ENCODE peak calls at places on chromosomes 4 and X, in eight cellular contexts. P is activated CD4-positive, alpha-beta T cell treated with anti-CD3 and anti-CD28 coated beads, Interleukin-2, amount 50 U/mL, for 1 hour; G is CD8-positive, alpha-beta memory T cell; Z is germinal center; Q is upper lobe of left lung; V is Daoy; O is skeletal muscle cell; D is lower lobe of right lung. S is an unnamed sample.

GRCh38 chr4:1554876-1555265 is 129.2 kb downstream of the FAM53A start:
- DNase-seq in D (no peak), Q (no peak), G (no peak), Z (no peak), P (no peak), V (no peak), O (no peak), S (no peak)

GRCh38 chrX:119425050-119425449 is 25.9 kb downstream of the SLC25A43 start:
- DNase-seq in D (no peak), Z (no peak), Q (no peak), P (no peak), G (no peak), O (no peak), V (no peak), S (no peak)

GRCh38 chr4:124276461-124276860 is 436.1 kb downstream of the ANKRD50 start:
- DNase-seq in V (no peak), P (no peak), Q (no peak), O (no peak), G (no peak), Z (no peak), D (no peak), S (no peak)

GRCh38 chr4:81502561-81502960 is 30.9 kb upstream of the RASGEF1B start:
- DNase-seq in G (no peak), V (no peak), Q (no peak), P (no peak), Z (peak), O (no peak), D (no peak), S (no peak)

GRCh38 chr4:63620271-63620670 is 789.0 kb downstream of the TECRL start:
- DNase-seq in P (no peak), Z (no peak), D (no peak), O (no peak), V (no peak), G (no peak), Q (no peak), S (no peak)

GRCh38 chr4:156584100-156584499 is 387.5 kb downstream of the PDGFC start:
- DNase-seq in Z (no peak), D (no peak), Q (no peak), P (no peak), V (no peak), O (no peak), G (no peak), S (no peak)

GRCh38 chr4:38210396-38211114 is 250.4 kb downstream of the PTTG2 start:
- DNase-seq in V (peak), D (no peak), P (no peak), G (no peak), Q (no peak), Z (no peak), O (no peak), S (no peak)

GRCh38 chrX:26952213-26952612 is 510.9 kb downstream of the PPP4R3C start:
- DNase-seq in O (no peak), V (no peak), Q (no peak), Z (no peak), G (no peak), P (no peak), D (no peak), S (no peak)

GRCh38 chr4:144663852-144664488 is 18.0 kb downstream of the HHIP start:
- DNase-seq in D (no peak), P (no peak), O (no peak), G (no peak), V (no peak), Q (no peak), Z (no peak), S (no peak)

GRCh38 chrX:109826954-109827708 is 94.1 kb upstream of the ACSL4 start:
- DNase-seq in G (no peak), Q (no peak), D (no peak), Z (no peak), P (no peak), O (peak), V (peak), S (no peak)

GRCh38 chrX:24702362-24703184 is 8.9 kb downstream of the POLA1 start:
- DNase-seq in D (no peak), O (no peak), V (no peak), Z (no peak), P (no peak), G (no peak), Q (no peak), S (no peak)

GRCh38 chr4:146179784-146180405 is 4.4 kb downstream of the LSM6 start:
- DNase-seq in O (no peak), D (no peak), G (no peak), V (no peak), Z (no peak), P (no peak), Q (no peak), S (no peak)

GRCh38 chr4:83561381-83561780 is 25.5 kb downstream of the GPAT3 start:
- DNase-seq in Q (peak), V (peak), G (no peak), P (no peak), D (no peak), O (peak), Z (no peak), S (no peak)

GRCh38 chr4:103634236-103634635 is 85.5 kb downstream of the TACR3 start:
- DNase-seq in Z (no peak), D (no peak), V (no peak), G (no peak), P (no peak), Q (no peak), O (no peak), S (no peak)

GRCh38 chrX:69323786-69324720 is 158.8 kb upstream of the PJA1 start:
- DNase-seq in D (no peak), G (no peak), O (no peak), P (no peak), V (no peak), Q (no peak), Z (no peak), S (no peak)

GRCh38 chr4:86050516-86050915 is 309.3 kb downstream of the MAPK10 start:
- DNase-seq in D (no peak), O (no peak), P (no peak), Q (no peak), G (no peak), Z (no peak), V (no peak), S (no peak)

GRCh38 chr4:134780244-134780643 is 578.7 kb upstream of the PABPC4L start:
- DNase-seq in Z (no peak), V (no peak), D (no peak), O (no peak), Q (no peak), G (no peak), P (no peak), S (no peak)

GRCh38 chr4:140877781-140878180 is 121.6 kb upstream of the TBC1D9 start:
- DNase-seq in P (no peak), O (no peak), D (no peak), V (no peak), Z (no peak), Q (no peak), G (no peak), S (no peak)

GRCh38 chr4:29581469-29581868 is 1138.7 kb upstream of the PCDH7 start:
- DNase-seq in O (peak), G (no peak), Q (no peak), D (no peak), V (no peak), P (no peak), Z (no peak), S (no peak)

GRCh38 chr4:149933120-149933519 is 117.5 kb upstream of the IQCM start:
- DNase-seq in O (no peak), V (no peak), D (no peak), Z (no peak), P (no peak), G (no peak), Q (no peak), S (no peak)

GRCh38 chrX:152635941-152636340 is 1.8 kb upstream of the GABRQ start:
- DNase-seq in O (no peak), D (no peak), V (peak), G (no peak), Q (no peak), Z (no peak), P (no peak), S (no peak)

GRCh38 chr4:128483816-128484215 is 196.2 kb upstream of the PGRMC2 start:
- DNase-seq in Z (no peak), P (no peak), D (no peak), O (no peak), V (no peak), G (no peak), Q (no peak), S (no peak)

GRCh38 chrX:31147175-31147574 is 75.3 kb upstream of the FTHL17 start:
- DNase-seq in G (no peak), Q (no peak), P (no peak), Z (no peak), O (no peak), D (no peak), V (no peak), S (no peak)

GRCh38 chr4:108336076-108336475 is 167.3 kb upstream of the LEF1 start:
- DNase-seq in D (no peak), O (peak), Q (no peak), V (peak), Z (no peak), G (no peak), P (no peak), S (no peak)

S was measured in effector CD4-positive, alpha-beta T cell.